ENCODE peak calls at places on chromosome 22, in seven cellular contexts. One of them, this sample, is unnamed.

GRCh38 chr22:17119481-17120202 is 1.5 kb downstream of the TMEM121B start:
- DNase-seq in AG10803: no peak
- DNase-seq in left cardiac atrium: peak
- DNase-seq in bronchial epithelial cell: no peak
- DNase-seq in GM12865: peak
- DNase-seq in GM13977: no peak
- DNase-seq in GM04504: no peak
- DNase-seq in this sample: no peak

GRCh38 chr22:50569041-50569459 is 6.3 kb upstream of the SYCE3 start:
- DNase-seq in GM04504: no peak
- DNase-seq in left cardiac atrium: no peak
- DNase-seq in GM13977: no peak
- DNase-seq in AG10803: no peak
- DNase-seq in GM12865: no peak
- DNase-seq in bronchial epithelial cell: no peak
- DNase-seq in this sample: no peak

GRCh38 chr22:34986461-34986977 is 79.4 kb upstream of the ISX start:
- DNase-seq in bronchial epithelial cell: no peak
- DNase-seq in AG10803: peak
- DNase-seq in GM13977: no peak
- DNase-seq in GM04504: no peak
- DNase-seq in GM12865: no peak
- DNase-seq in left cardiac atrium: no peak
- DNase-seq in this sample: no peak

GRCh38 chr22:30195245-30196140 is 51.1 kb downstream of the LIF start:
- DNase-seq in left cardiac atrium: no peak
- DNase-seq in GM12865: no peak
- DNase-seq in bronchial epithelial cell: peak
- DNase-seq in GM13977: no peak
- DNase-seq in AG10803: no peak
- DNase-seq in GM04504: no peak
- DNase-seq in this sample: no peak

GRCh38 chr22:45235851-45236342 is 4.8 kb downstream of the KIAA0930 start:
- DNase-seq in GM04504: no peak
- DNase-seq in AG10803: no peak
- DNase-seq in bronchial epithelial cell: no peak
- DNase-seq in left cardiac atrium: no peak
- DNase-seq in GM12865: peak
- DNase-seq in GM13977: peak
- DNase-seq in this sample: no peak

GRCh38 chr22:24161909-24162308 is 19.4 kb upstream of the SUSD2 start:
- DNase-seq in AG10803: no peak
- DNase-seq in left cardiac atrium: no peak
- DNase-seq in GM04504: no peak
- DNase-seq in GM13977: no peak
- DNase-seq in bronchial epithelial cell: no peak
- DNase-seq in GM12865: no peak
- DNase-seq in this sample: no peak

GRCh38 chr22:23225724-23226496 is 45.6 kb downstream of the BCR start:
- DNase-seq in left cardiac atrium: peak
- DNase-seq in AG10803: peak
- DNase-seq in GM13977: no peak
- DNase-seq in GM04504: no peak
- DNase-seq in bronchial epithelial cell: peak
- DNase-seq in GM12865: no peak
- DNase-seq in this sample: no peak

GRCh38 chr22:48084041-48084748 is 1321.7 kb downstream of the TBC1D22A start:
- DNase-seq in bronchial epithelial cell: no peak
- DNase-seq in GM13977: no peak
- DNase-seq in GM12865: peak
- DNase-seq in GM04504: no peak
- DNase-seq in left cardiac atrium: no peak
- DNase-seq in AG10803: no peak
- DNase-seq in this sample: peak

GRCh38 chr22:41983516-41983915 is 14.3 kb downstream of the SEPTIN3 start:
- DNase-seq in AG10803: peak
- DNase-seq in left cardiac atrium: no peak
- DNase-seq in GM04504: peak
- DNase-seq in bronchial epithelial cell: peak
- DNase-seq in GM12865: no peak
- DNase-seq in GM13977: no peak
- DNase-seq in this sample: no peak

GRCh38 chr22:49393526-49393925 is 434.1 kb downstream of the BRD1 start:
- DNase-seq in GM12865: no peak
- DNase-seq in GM13977: no peak
- DNase-seq in GM04504: no peak
- DNase-seq in bronchial epithelial cell: no peak
- DNase-seq in left cardiac atrium: no peak
- DNase-seq in AG10803: no peak
- DNase-seq in this sample: no peak

GRCh38 chr22:40452730-40453487 is 82.5 kb downstream of the SGSM3 start:
- DNase-seq in AG10803: no peak
- DNase-seq in bronchial epithelial cell: no peak
- DNase-seq in GM12865: no peak
- DNase-seq in left cardiac atrium: no peak
- DNase-seq in GM04504: no peak
- DNase-seq in GM13977: no peak
- DNase-seq in this sample: no peak

GRCh38 chr22:41672780-41673509 is 15.7 kb downstream of the SNU13 start:
- DNase-seq in bronchial epithelial cell: no peak
- DNase-seq in GM04504: no peak
- DNase-seq in left cardiac atrium: no peak
- DNase-seq in GM13977: no peak
- DNase-seq in AG10803: peak
- DNase-seq in GM12865: peak
- DNase-seq in this sample: no peak

GRCh38 chr22:24164823-24165379 is 16.4 kb upstream of the SUSD2 start:
- DNase-seq in bronchial epithelial cell: no peak
- DNase-seq in GM04504: no peak
- DNase-seq in GM12865: no peak
- DNase-seq in GM13977: no peak
- DNase-seq in left cardiac atrium: peak
- DNase-seq in AG10803: no peak
- DNase-seq in this sample: no peak

GRCh38 chr22:24728790-24729637 is 45.5 kb downstream of the PIWIL3 start:
- DNase-seq in bronchial epithelial cell: peak
- DNase-seq in GM12865: no peak
- DNase-seq in AG10803: no peak
- DNase-seq in GM04504: no peak
- DNase-seq in left cardiac atrium: peak
- DNase-seq in GM13977: no peak
- DNase-seq in this sample: no peak

GRCh38 chr22:37427128-37427710 is at the start of gene ELFN2:
- DNase-seq in bronchial epithelial cell: no peak
- DNase-seq in AG10803: peak
- DNase-seq in GM12865: no peak
- DNase-seq in left cardiac atrium: peak
- DNase-seq in GM04504: no peak
- DNase-seq in GM13977: no peak
- DNase-seq in this sample: no peak

GRCh38 chr22:35900483-35901168 is 128.0 kb downstream of the RBFOX2 start:
- DNase-seq in GM04504: no peak
- DNase-seq in GM12865: no peak
- DNase-seq in GM13977: no peak
- DNase-seq in AG10803: peak
- DNase-seq in bronchial epithelial cell: peak
- DNase-seq in left cardiac atrium: no peak
- DNase-seq in this sample: no peak

GRCh38 chr22:43198936-43199335 is 12.0 kb upstream of the TTLL12 start:
- DNase-seq in GM04504: no peak
- DNase-seq in AG10803: no peak
- DNase-seq in GM12865: no peak
- DNase-seq in left cardiac atrium: no peak
- DNase-seq in bronchial epithelial cell: no peak
- DNase-seq in GM13977: no peak
- DNase-seq in this sample: no peak

GRCh38 chr22:39518996-39519680 is 1.2 kb upstream of the ATF4 start:
- DNase-seq in GM04504: no peak
- DNase-seq in left cardiac atrium: no peak
- DNase-seq in bronchial epithelial cell: no peak
- DNase-seq in GM12865: peak
- DNase-seq in AG10803: no peak
- DNase-seq in GM13977: peak
- DNase-seq in this sample: no peak

GRCh38 chr22:44129614-44129976 is 51.1 kb upstream of the PARVG start:
- DNase-seq in GM12865: no peak
- DNase-seq in bronchial epithelial cell: peak
- DNase-seq in left cardiac atrium: no peak
- DNase-seq in AG10803: peak
- DNase-seq in GM13977: no peak
- DNase-seq in GM04504: no peak
- DNase-seq in this sample: no peak

GRCh38 chr22:31891366-31892079 is 52.8 kb upstream of the YWHAH start:
- DNase-seq in GM04504: no peak
- DNase-seq in GM12865: no peak
- DNase-seq in left cardiac atrium: no peak
- DNase-seq in GM13977: no peak
- DNase-seq in bronchial epithelial cell: no peak
- DNase-seq in AG10803: peak
- DNase-seq in this sample: no peak

GRCh38 chr22:40138866-40139265 is 38.9 kb upstream of the TNRC6B start:
- DNase-seq in GM12865: no peak
- DNase-seq in GM04504: no peak
- DNase-seq in bronchial epithelial cell: no peak
- DNase-seq in GM13977: no peak
- DNase-seq in left cardiac atrium: no peak
- DNase-seq in AG10803: no peak
- DNase-seq in this sample: no peak